ENCODE peak calls at places on chromosomes 3 and 15, in five cellular contexts. J, D, I, M and S are unnamed samples.
A peak's percentile ranks its signal among the peaks of the same experiment; 100 is the strongest.

GRCh38 chr3:188929138-188929537 is 242.6 kb upstream of the TPRG1 start:
- DNase-seq in J (no peak), D (no peak), I (no peak), M (peak; percentile 41), S (no peak)

GRCh38 chr3:193910886-193911738 is 224.8 kb upstream of the HES1 start:
- DNase-seq in J (no peak), D (peak; percentile 36), I (no peak), M (peak; percentile 52), S (no peak)

GRCh38 chr15:59186501-59186900 is 20.1 kb upstream of the LDHAL6B start:
- DNase-seq in J (peak; percentile 69), D (no peak), I (no peak), M (no peak), S (no peak)

GRCh38 chr3:182036382-182036781 is 324.7 kb downstream of the SOX2 start:
- DNase-seq in J (no peak), D (no peak), I (no peak), M (no peak), S (no peak)

GRCh38 chr3:15629860-15630597 is 28.5 kb downstream of the BTD start:
- DNase-seq in J (peak; percentile 90), D (peak; percentile 59), I (peak; percentile 56), M (peak; percentile 88), S (no peak)

GRCh38 chr15:66654718-66655375 is 47.2 kb upstream of the SMAD6 start:
- DNase-seq in J (no peak), D (no peak), I (peak; percentile 54), M (peak; percentile 55), S (no peak)

GRCh38 chr3:149247929-149248691 is 26.5 kb upstream of the CP start:
- DNase-seq in J (no peak), D (no peak), I (no peak), M (no peak), S (no peak)

GRCh38 chr15:67840747-67841634 is 1.1 kb upstream of the RNU6-1 start:
- DNase-seq in J (peak; percentile 54), D (no peak), I (no peak), M (peak; percentile 61), S (no peak)

GRCh38 chr15:89101302-89102191 is 13.3 kb downstream of the ABHD2 start:
- DNase-seq in J (peak; percentile 98), D (no peak), I (peak; percentile 88), M (peak; percentile 78), S (peak; percentile 97)

GRCh38 chr3:194104041-194104751 is 31.8 kb upstream of the HES1 start:
- DNase-seq in J (no peak), D (no peak), I (no peak), M (no peak), S (no peak)

GRCh38 chr15:84944311-84944710 is 37.3 kb upstream of the PDE8A start:
- DNase-seq in J (no peak), D (no peak), I (peak; percentile 61), M (no peak), S (no peak)

GRCh38 chr3:21936207-21936606 is 185.2 kb upstream of the ZNF385D start:
- DNase-seq in J (no peak), D (no peak), I (no peak), M (no peak), S (no peak)

GRCh38 chr15:20348291-20348899 is 193.2 kb downstream of the GOLGA6L6 start:
- DNase-seq in J (no peak), D (no peak), I (peak; percentile 39), M (peak; percentile 19), S (no peak)

GRCh38 chr3:57952651-57953050 is 55.6 kb upstream of the FLNB start:
- DNase-seq in J (no peak), D (no peak), I (no peak), M (no peak), S (no peak)

GRCh38 chr3:123791073-123791370 is 93.1 kb downstream of the MYLK start:
- DNase-seq in J (no peak), D (no peak), I (no peak), M (no peak), S (no peak)

GRCh38 chr15:62110000-62110851 is 43.4 kb downstream of the C2CD4A start:
- DNase-seq in J (peak; percentile 82), D (no peak), I (no peak), M (peak; percentile 40), S (no peak)

GRCh38 chr3:161567962-161568361 is 71.4 kb downstream of the OTOL1 start:
- DNase-seq in J (peak; percentile 95), D (no peak), I (no peak), M (no peak), S (no peak)

GRCh38 chr3:106588739-106589138 is 719.9 kb upstream of the CBLB start:
- DNase-seq in J (no peak), D (no peak), I (no peak), M (no peak), S (no peak)

GRCh38 chr15:71747128-71748083 is 62.9 kb upstream of the NR2E3 start:
- DNase-seq in J (peak; percentile 95), D (no peak), I (no peak), M (peak; percentile 60), S (peak; percentile 98)

GRCh38 chr3:168455814-168456213 is 360.1 kb upstream of the GOLIM4 start:
- DNase-seq in J (no peak), D (no peak), I (no peak), M (no peak), S (no peak)

GRCh38 chr3:32843504-32844321 is 25.9 kb downstream of the TRIM71 start:
- DNase-seq in J (no peak), D (peak; percentile 92), I (no peak), M (no peak), S (no peak)

DNA sequence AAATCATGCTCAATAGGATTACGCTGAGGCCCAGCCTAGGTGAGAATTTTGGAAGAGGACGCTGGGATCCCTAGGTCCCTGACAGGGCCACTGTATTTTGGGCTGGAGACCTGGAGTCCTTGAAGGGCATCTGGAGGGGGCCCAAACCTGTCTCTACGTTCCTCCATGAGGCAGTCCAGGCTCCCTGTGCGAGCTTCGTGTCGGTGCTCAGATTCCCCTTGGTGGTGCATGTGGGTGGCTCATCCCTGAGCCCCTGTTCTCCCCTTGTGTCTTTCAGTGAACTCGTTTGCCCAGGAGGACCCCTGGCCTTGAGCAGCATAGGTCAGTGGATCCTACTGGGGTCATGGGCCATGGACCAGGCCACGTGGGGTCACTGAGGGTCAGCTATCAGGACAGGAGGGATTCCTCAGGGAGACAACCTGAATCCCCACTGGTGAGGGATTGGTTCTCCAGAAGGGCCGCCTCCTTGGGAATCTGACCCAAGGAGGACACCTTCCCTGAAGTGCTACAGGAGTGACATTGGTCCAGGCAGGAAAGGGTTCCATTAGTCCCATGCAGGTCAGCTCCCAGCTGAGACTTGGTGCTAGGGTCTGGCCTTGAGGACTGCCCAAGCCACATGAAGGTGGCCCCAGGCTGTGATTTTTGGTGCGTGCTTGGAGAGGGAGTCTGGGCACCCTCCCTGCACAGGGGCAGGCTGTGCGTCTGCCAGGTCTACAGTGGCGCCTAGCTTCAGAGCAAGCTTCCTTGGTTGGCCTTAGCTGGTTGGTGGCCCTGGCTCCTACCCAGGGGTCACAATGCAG is 229.8 kb downstream of the SNRPN start:
- DNase-seq in J (no peak), D (no peak), I (peak; percentile 18), M (no peak), S (no peak)
- H3K4me3 ChIP-seq in J (no peak overlapping the region), D (no peak overlapping the region), I (no peak overlapping the region), M (no peak overlapping the region), S (no peak overlapping the region)

DNA sequence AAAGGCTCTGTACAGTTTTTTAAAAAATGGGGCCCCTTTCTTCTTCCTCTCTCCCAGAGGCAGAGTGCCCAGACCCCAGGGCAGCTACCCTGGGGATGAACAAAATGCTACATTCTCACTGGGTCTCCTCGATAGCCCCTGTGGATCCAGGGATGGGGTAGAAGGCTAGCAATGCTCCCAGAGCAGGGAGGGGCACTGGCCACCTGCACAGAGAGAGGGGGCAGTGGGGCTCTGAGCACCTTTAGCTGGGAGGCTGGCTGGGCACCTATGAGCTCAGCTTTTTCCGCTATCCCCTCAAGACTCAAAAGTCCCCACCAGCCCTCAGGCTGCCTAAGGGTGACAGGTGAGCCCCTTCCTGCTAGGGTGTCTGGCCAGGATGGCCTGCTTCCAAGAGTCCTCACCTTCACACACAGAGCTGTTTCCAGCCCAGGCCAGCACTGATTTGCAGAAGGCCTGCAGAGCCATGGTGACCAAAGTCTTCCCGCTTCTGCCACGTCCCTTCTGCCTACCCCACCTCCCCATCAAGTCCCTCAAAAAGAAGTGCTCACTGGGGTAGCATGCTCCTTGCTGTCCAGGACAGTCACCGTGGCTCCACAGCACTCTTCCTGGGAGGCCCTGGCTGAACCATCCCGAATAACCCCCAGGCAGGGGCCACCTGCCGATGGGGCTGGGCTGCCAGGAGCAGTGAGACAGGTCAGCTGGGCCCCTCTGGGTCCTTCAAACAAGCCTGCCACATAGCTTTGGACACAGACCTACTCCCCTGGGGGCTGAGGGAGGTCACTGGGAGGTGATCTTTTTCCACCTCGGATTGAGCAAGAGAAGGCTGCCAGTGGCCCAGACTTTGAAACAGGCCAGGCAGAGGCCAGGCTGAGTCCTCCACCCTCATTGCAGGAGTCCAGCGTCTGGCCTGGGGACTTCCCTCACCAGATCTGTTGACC is 20.4 kb downstream of the BMF start:
- DNase-seq in J (no peak), D (no peak), I (peak; percentile 77), M (peak; percentile 78), S (no peak)
- H3K4me3 ChIP-seq in J (no peak overlapping the region), D (peak overlapping the region; percentile 11), I (no peak overlapping the region), M (no peak overlapping the region), S (no peak overlapping the region)

DNA sequence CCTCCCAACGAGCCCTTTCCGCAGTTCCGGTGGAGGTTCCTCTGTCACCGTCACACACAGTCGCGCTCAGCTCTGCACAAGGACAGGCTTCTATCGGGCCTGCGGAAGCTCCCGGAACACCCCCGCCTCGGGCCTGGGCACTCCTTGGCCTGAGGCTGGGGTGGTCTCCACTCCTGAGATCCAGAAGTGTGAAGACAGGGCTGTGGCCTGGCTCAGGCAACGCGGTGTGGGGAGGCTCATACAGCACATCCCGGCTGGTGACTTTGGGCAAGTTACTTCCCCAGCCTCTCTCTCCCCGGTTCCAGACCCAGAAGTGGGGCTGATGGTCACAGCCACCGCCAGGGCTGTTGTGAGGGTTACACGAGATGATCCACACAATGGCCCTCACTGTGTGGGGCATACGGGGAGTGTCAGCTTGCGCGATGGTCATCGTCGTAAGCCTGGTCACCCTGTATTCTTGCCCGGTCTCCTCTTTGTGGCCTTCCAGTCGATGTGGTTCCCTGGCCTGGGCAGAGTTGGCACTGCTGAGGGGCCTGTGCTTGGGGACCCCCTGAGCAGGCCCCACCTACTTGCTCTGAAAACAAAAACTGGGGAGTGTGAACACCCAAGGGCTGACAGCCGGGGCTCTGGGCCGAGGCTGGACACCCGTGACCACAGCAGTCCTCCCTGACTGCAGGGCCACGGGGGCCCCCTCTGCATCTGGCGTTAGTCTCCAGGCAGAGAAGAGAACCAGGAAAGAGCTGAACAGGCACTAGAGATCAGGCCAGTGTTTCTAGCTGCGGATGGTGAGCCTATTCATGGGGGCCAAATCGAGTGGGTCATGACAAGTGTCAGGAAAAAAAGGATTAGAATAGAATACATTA is 17.4 kb downstream of the MELTF start:
- DNase-seq in J (no peak), D (no peak), I (peak; percentile 30), M (no peak), S (no peak)
- H3K4me3 ChIP-seq in J (no peak overlapping the region), D (no peak overlapping the region), I (no peak overlapping the region), M (no peak overlapping the region), S (no peak overlapping the region)

DNA sequence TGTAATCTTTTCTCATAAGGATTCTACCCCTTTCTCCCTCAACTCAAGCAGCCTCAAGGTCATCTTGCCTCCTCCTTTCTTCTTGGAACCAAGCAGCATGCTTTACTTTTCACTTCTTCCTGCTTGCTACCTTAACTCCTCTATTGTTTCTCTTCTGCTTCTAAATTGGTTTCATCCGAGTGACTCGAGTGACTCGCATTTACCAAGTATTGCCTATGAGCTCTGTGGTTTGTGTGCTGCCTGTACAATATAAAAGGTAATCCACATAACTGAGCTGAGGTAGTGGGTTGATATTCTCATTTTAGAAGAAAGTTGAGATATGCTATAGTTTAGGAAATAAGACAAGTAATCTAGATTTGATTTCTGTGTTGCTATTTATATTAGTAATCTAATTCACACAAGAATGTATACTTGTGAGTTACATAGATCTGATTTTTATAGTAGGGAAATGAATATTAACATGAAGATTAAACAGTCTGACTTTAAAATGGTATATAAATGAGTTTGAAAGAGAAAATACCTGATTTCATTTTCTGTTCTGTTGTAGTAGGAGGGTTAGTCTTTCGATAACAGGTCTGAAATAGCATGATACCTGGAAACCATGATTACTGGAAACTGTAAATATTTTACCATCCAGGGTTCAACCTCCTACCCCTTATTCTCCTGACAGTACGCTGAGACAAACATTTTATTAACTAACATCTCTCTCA is 5.5 kb downstream of the HHLA2 start:
- DNase-seq in J (no peak), D (no peak), I (no peak), M (no peak), S (no peak)
- H3K4me3 ChIP-seq in J (no peak overlapping the region), D (no peak overlapping the region), I (no peak overlapping the region), M (no peak overlapping the region), S (peak overlapping the region; percentile 8)